ENCODE peak calls at places on chromosomes 3 and 15, in eight cellular contexts. One of them, this sample, is unnamed.

GRCh38 chr15:95994418-95994817 is 336.1 kb upstream of the NR2F2 start:
- DNase-seq in neural progenitor cell: no peak
- DNase-seq in GM12865: no peak
- DNase-seq in AG09309: no peak
- DNase-seq in lung: no peak
- DNase-seq in heart right ventricle: no peak
- DNase-seq in tibial nerve: no peak
- DNase-seq in pancreas: no peak
- DNase-seq in this sample: no peak

GRCh38 chr3:122390665-122391064 is 6.7 kb downstream of the FAM162A start:
- DNase-seq in neural progenitor cell: no peak
- DNase-seq in GM12865: no peak
- DNase-seq in AG09309: no peak
- DNase-seq in lung: no peak
- DNase-seq in heart right ventricle: no peak
- DNase-seq in tibial nerve: no peak
- DNase-seq in pancreas: no peak
- DNase-seq in this sample: no peak

GRCh38 chr15:19973718-19974117 is 567.9 kb downstream of the GOLGA6L6 start:
- DNase-seq in neural progenitor cell: no peak
- DNase-seq in GM12865: no peak
- DNase-seq in AG09309: no peak
- DNase-seq in lung: no peak
- DNase-seq in heart right ventricle: no peak
- DNase-seq in tibial nerve: no peak
- DNase-seq in pancreas: no peak
- DNase-seq in this sample: no peak

GRCh38 chr15:29821416-29822099 is 710 bp downstream of the TJP1 start:
- DNase-seq in neural progenitor cell: peak
- DNase-seq in GM12865: peak
- DNase-seq in AG09309: peak
- DNase-seq in lung: peak
- DNase-seq in heart right ventricle: peak
- DNase-seq in tibial nerve: peak
- DNase-seq in pancreas: peak
- DNase-seq in this sample: peak

GRCh38 chr15:79451361-79451999 is 19.3 kb downstream of the MINAR1 start:
- DNase-seq in neural progenitor cell: peak
- DNase-seq in GM12865: no peak
- DNase-seq in AG09309: no peak
- DNase-seq in lung: peak
- DNase-seq in heart right ventricle: no peak
- DNase-seq in tibial nerve: no peak
- DNase-seq in pancreas: no peak
- DNase-seq in this sample: no peak

GRCh38 chr15:68342351-68342750 is 64.8 kb downstream of the FEM1B start:
- DNase-seq in neural progenitor cell: no peak
- DNase-seq in GM12865: no peak
- DNase-seq in AG09309: no peak
- DNase-seq in lung: no peak
- DNase-seq in heart right ventricle: no peak
- DNase-seq in tibial nerve: no peak
- DNase-seq in pancreas: no peak
- DNase-seq in this sample: no peak

GRCh38 chr3:131731709-131732108 is 228.9 kb upstream of the MRPL3 start:
- DNase-seq in neural progenitor cell: no peak
- DNase-seq in GM12865: peak
- DNase-seq in AG09309: no peak
- DNase-seq in lung: no peak
- DNase-seq in heart right ventricle: no peak
- DNase-seq in tibial nerve: no peak
- DNase-seq in pancreas: no peak
- DNase-seq in this sample: no peak

GRCh38 chr15:63048115-63048985 is 5.8 kb downstream of the TPM1 start:
- DNase-seq in neural progenitor cell: peak
- DNase-seq in GM12865: peak
- DNase-seq in AG09309: peak
- DNase-seq in lung: peak
- DNase-seq in heart right ventricle: peak
- DNase-seq in tibial nerve: peak
- DNase-seq in pancreas: peak
- DNase-seq in this sample: peak

GRCh38 chr3:128069271-128069670 is 17.0 kb downstream of the SEC61A1 start:
- DNase-seq in neural progenitor cell: no peak
- DNase-seq in GM12865: no peak
- DNase-seq in AG09309: no peak
- DNase-seq in lung: no peak
- DNase-seq in heart right ventricle: no peak
- DNase-seq in tibial nerve: no peak
- DNase-seq in pancreas: no peak
- DNase-seq in this sample: no peak

GRCh38 chr3:58624550-58624949 is 42.0 kb downstream of the FAM3D start:
- DNase-seq in neural progenitor cell: no peak
- DNase-seq in GM12865: no peak
- DNase-seq in AG09309: no peak
- DNase-seq in lung: no peak
- DNase-seq in heart right ventricle: no peak
- DNase-seq in tibial nerve: no peak
- DNase-seq in pancreas: no peak
- DNase-seq in this sample: no peak

GRCh38 chr3:74592359-74592758 is 22.1 kb downstream of the CNTN3 start:
- DNase-seq in neural progenitor cell: no peak
- DNase-seq in GM12865: no peak
- DNase-seq in AG09309: no peak
- DNase-seq in lung: no peak
- DNase-seq in heart right ventricle: no peak
- DNase-seq in tibial nerve: no peak
- DNase-seq in pancreas: no peak
- DNase-seq in this sample: no peak

GRCh38 chr3:45690331-45691035 is 1.3 kb downstream of the SACM1L start:
- DNase-seq in neural progenitor cell: peak
- DNase-seq in GM12865: no peak
- DNase-seq in AG09309: no peak
- DNase-seq in lung: no peak
- DNase-seq in heart right ventricle: no peak
- DNase-seq in tibial nerve: no peak
- DNase-seq in pancreas: no peak
- DNase-seq in this sample: no peak

GRCh38 chr15:42275780-42276395 is 2.7 kb upstream of the TMEM87A start:
- DNase-seq in neural progenitor cell: peak
- DNase-seq in GM12865: no peak
- DNase-seq in AG09309: no peak
- DNase-seq in lung: no peak
- DNase-seq in heart right ventricle: no peak
- DNase-seq in tibial nerve: no peak
- DNase-seq in pancreas: no peak
- DNase-seq in this sample: no peak

GRCh38 chr3:131535596-131535995 is 32.8 kb upstream of the MRPL3 start:
- DNase-seq in neural progenitor cell: no peak
- DNase-seq in GM12865: no peak
- DNase-seq in AG09309: peak
- DNase-seq in lung: no peak
- DNase-seq in heart right ventricle: no peak
- DNase-seq in tibial nerve: no peak
- DNase-seq in pancreas: no peak
- DNase-seq in this sample: no peak

GRCh38 chr3:172334743-172335142 is 113.5 kb downstream of the GHSR start:
- DNase-seq in neural progenitor cell: no peak
- DNase-seq in GM12865: no peak
- DNase-seq in AG09309: no peak
- DNase-seq in lung: no peak
- DNase-seq in heart right ventricle: no peak
- DNase-seq in tibial nerve: no peak
- DNase-seq in pancreas: no peak
- DNase-seq in this sample: no peak

GRCh38 chr15:66071621-66072295 is 181.8 kb downstream of the MEGF11 start:
- DNase-seq in neural progenitor cell: no peak
- DNase-seq in GM12865: peak
- DNase-seq in AG09309: no peak
- DNase-seq in lung: no peak
- DNase-seq in heart right ventricle: no peak
- DNase-seq in tibial nerve: no peak
- DNase-seq in pancreas: no peak
- DNase-seq in this sample: no peak

GRCh38 chr15:29268706-29269484 is 727 bp downstream of the NSMCE3 start:
- DNase-seq in neural progenitor cell: peak
- DNase-seq in GM12865: peak
- DNase-seq in AG09309: no peak
- DNase-seq in lung: no peak
- DNase-seq in heart right ventricle: peak
- DNase-seq in tibial nerve: no peak
- DNase-seq in pancreas: no peak
- DNase-seq in this sample: peak

GRCh38 chr3:31724144-31724543 is 191.4 kb downstream of the STT3B start:
- DNase-seq in neural progenitor cell: peak
- DNase-seq in GM12865: no peak
- DNase-seq in AG09309: no peak
- DNase-seq in lung: no peak
- DNase-seq in heart right ventricle: no peak
- DNase-seq in tibial nerve: no peak
- DNase-seq in pancreas: no peak
- DNase-seq in this sample: no peak

GRCh38 chr3:120418866-120419490 is 31.8 kb downstream of the FSTL1 start:
- DNase-seq in neural progenitor cell: peak
- DNase-seq in GM12865: peak
- DNase-seq in AG09309: no peak
- DNase-seq in lung: peak
- DNase-seq in heart right ventricle: peak
- DNase-seq in tibial nerve: no peak
- DNase-seq in pancreas: no peak
- DNase-seq in this sample: peak

GRCh38 chr3:48465531-48466378 is 19.2 kb downstream of the ATRIP start:
- DNase-seq in neural progenitor cell: peak
- DNase-seq in GM12865: peak
- DNase-seq in AG09309: peak
- DNase-seq in lung: peak
- DNase-seq in heart right ventricle: peak
- DNase-seq in tibial nerve: peak
- DNase-seq in pancreas: peak
- DNase-seq in this sample: peak
- TF ChIP-seq CTCF in neural progenitor cell: peak
- TF ChIP-seq CTCF in GM12865: peak
- TF ChIP-seq CTCF in AG09309: peak
- TF ChIP-seq CTCF in lung: peak
- TF ChIP-seq CTCF in heart right ventricle: peak
- TF ChIP-seq CTCF in tibial nerve: peak
- TF ChIP-seq CTCF in pancreas: no peak
- TF ChIP-seq CTCF in this sample: peak

GRCh38 chr3:98567646-98568280 is 25.6 kb downstream of the CPOX start:
- DNase-seq in neural progenitor cell: no peak
- DNase-seq in GM12865: peak
- DNase-seq in AG09309: no peak
- DNase-seq in lung: no peak
- DNase-seq in heart right ventricle: no peak
- DNase-seq in tibial nerve: no peak
- DNase-seq in pancreas: no peak
- DNase-seq in this sample: no peak

GRCh38 chr3:98565237-98565643 is 28.2 kb downstream of the CPOX start:
- DNase-seq in neural progenitor cell: no peak
- DNase-seq in GM12865: peak
- DNase-seq in AG09309: peak
- DNase-seq in lung: no peak
- DNase-seq in heart right ventricle: no peak
- DNase-seq in tibial nerve: no peak
- DNase-seq in pancreas: no peak
- DNase-seq in this sample: no peak

GRCh38 chr3:98564282-98565005 is 29.0 kb downstream of the CPOX start:
- DNase-seq in neural progenitor cell: no peak
- DNase-seq in GM12865: peak
- DNase-seq in AG09309: no peak
- DNase-seq in lung: no peak
- DNase-seq in heart right ventricle: no peak
- DNase-seq in tibial nerve: no peak
- DNase-seq in pancreas: no peak
- DNase-seq in this sample: no peak

GRCh38 chr3:98563661-98564281 is 29.6 kb downstream of the CPOX start:
- DNase-seq in neural progenitor cell: no peak
- DNase-seq in GM12865: peak
- DNase-seq in AG09309: peak
- DNase-seq in lung: no peak
- DNase-seq in heart right ventricle: no peak
- DNase-seq in tibial nerve: no peak
- DNase-seq in pancreas: no peak
- DNase-seq in this sample: no peak

DNA sequence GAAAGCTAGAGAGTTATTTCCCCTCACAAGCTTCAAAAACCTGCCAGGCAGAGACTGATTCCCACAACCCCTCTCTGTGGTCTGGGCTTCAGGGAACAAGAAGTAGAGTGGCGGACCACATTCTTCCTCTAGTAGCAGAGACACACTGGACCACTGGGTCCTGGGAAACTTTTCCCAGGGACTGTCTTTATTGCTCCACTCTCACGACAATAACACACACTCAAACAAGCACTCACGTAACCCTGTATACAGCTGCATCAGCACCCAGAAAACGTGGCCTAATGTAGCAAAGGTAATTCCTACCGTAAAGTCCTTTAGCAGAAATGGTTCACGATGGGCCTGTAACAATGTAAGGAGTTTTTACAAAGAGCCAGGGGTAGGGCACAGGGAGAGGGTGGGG is 27.6 kb downstream of the CPOX start:
- DNase-seq in neural progenitor cell: no peak
- DNase-seq in GM12865: peak
- DNase-seq in AG09309: no peak
- DNase-seq in lung: no peak
- DNase-seq in heart right ventricle: no peak
- DNase-seq in tibial nerve: no peak
- DNase-seq in pancreas: no peak
- DNase-seq in this sample: no peak
- H3K4me3 ChIP-seq in neural progenitor cell: no peak
- H3K4me3 ChIP-seq in GM12865: peak
- H3K4me3 ChIP-seq in AG09309: no peak
- H3K4me3 ChIP-seq in lung: no peak
- H3K4me3 ChIP-seq in heart right ventricle: no peak
- H3K4me3 ChIP-seq in tibial nerve: no peak
- H3K4me3 ChIP-seq in pancreas: no peak
- H3K4me3 ChIP-seq in this sample: no peak

GRCh38 chr15:51936119-51936478 is 35.5 kb downstream of the LEO1 start:
- DNase-seq in neural progenitor cell: no peak
- DNase-seq in GM12865: peak
- DNase-seq in AG09309: no peak
- DNase-seq in lung: no peak
- DNase-seq in heart right ventricle: no peak
- DNase-seq in tibial nerve: no peak
- DNase-seq in pancreas: no peak
- DNase-seq in this sample: no peak
- TF ChIP-seq CTCF in neural progenitor cell: peak
- TF ChIP-seq CTCF in GM12865: no peak
- TF ChIP-seq CTCF in AG09309: no peak
- TF ChIP-seq CTCF in lung: no peak
- TF ChIP-seq CTCF in heart right ventricle: no peak
- TF ChIP-seq CTCF in tibial nerve: no peak
- TF ChIP-seq CTCF in pancreas: no peak
- TF ChIP-seq CTCF in this sample: no peak

GRCh38 chr3:115876860-115877646 is 253.7 kb downstream of the GAP43 start:
- DNase-seq in neural progenitor cell: no peak
- DNase-seq in GM12865: no peak
- DNase-seq in AG09309: no peak
- DNase-seq in lung: no peak
- DNase-seq in heart right ventricle: no peak
- DNase-seq in tibial nerve: no peak
- DNase-seq in pancreas: no peak
- DNase-seq in this sample: no peak

GRCh38 chr3:115875460-115875859 is 252.2 kb downstream of the GAP43 start:
- DNase-seq in neural progenitor cell: no peak
- DNase-seq in GM12865: no peak
- DNase-seq in AG09309: no peak
- DNase-seq in lung: no peak
- DNase-seq in heart right ventricle: no peak
- DNase-seq in tibial nerve: no peak
- DNase-seq in pancreas: no peak
- DNase-seq in this sample: no peak

GRCh38 chr3:115877647-115877934 is 254.3 kb downstream of the GAP43 start:
- DNase-seq in neural progenitor cell: no peak
- DNase-seq in GM12865: no peak
- DNase-seq in AG09309: no peak
- DNase-seq in lung: no peak
- DNase-seq in heart right ventricle: no peak
- DNase-seq in tibial nerve: no peak
- DNase-seq in pancreas: no peak
- DNase-seq in this sample: no peak
- H3K4me3 ChIP-seq in neural progenitor cell: no peak
- H3K4me3 ChIP-seq in GM12865: no peak
- H3K4me3 ChIP-seq in AG09309: no peak
- H3K4me3 ChIP-seq in lung: no peak
- H3K4me3 ChIP-seq in heart right ventricle: peak
- H3K4me3 ChIP-seq in tibial nerve: peak
- H3K4me3 ChIP-seq in pancreas: peak
- H3K4me3 ChIP-seq in this sample: peak